ENCODE peak calls at places on chromosome 13, in nine cellular contexts. X, M, C, E, V, P, I, G and U are unnamed samples.

GRCh38 chr13:109869312-109870237 is 83.2 kb upstream of the IRS2 start:
- DNase-seq in X (no peak), M (peak), C (no peak), E (no peak), V (peak), P (no peak), I (peak), G (no peak), U (no peak)

GRCh38 chr13:98766716-98767115 is 14.2 kb upstream of the SLC15A1 start:
- DNase-seq in X (no peak), M (no peak), C (no peak), E (no peak), V (no peak), P (no peak), I (no peak), G (no peak), U (no peak)

GRCh38 chr13:76886292-76887061 is at the start of gene KCTD12:
- DNase-seq in X (peak), M (peak), C (no peak), E (peak), V (peak), P (no peak), I (peak), G (peak), U (peak)

GRCh38 chr13:45370922-45371406 is 30.0 kb upstream of the TPT1 start:
- DNase-seq in X (peak), M (peak), C (no peak), E (no peak), V (peak), P (peak), I (peak), G (peak), U (no peak)

GRCh38 chr13:77544365-77544764 is 8.9 kb downstream of the SCEL start:
- DNase-seq in X (no peak), M (peak), C (no peak), E (no peak), V (peak), P (no peak), I (no peak), G (peak), U (no peak)

GRCh38 chr13:19685445-19685844 is 52.0 kb downstream of the MPHOSPH8 start:
- DNase-seq in X (no peak), M (no peak), C (no peak), E (no peak), V (no peak), P (no peak), I (no peak), G (no peak), U (no peak)

GRCh38 chr13:69551193-69551592 is 556.4 kb upstream of the ATXN8OS start:
- DNase-seq in X (no peak), M (no peak), C (no peak), E (no peak), V (no peak), P (no peak), I (no peak), G (no peak), U (no peak)

GRCh38 chr13:71879945-71880344 is 12.9 kb upstream of the DACH1 start:
- DNase-seq in X (no peak), M (no peak), C (no peak), E (no peak), V (no peak), P (no peak), I (no peak), G (no peak), U (no peak)

GRCh38 chr13:54913668-54914067 is 1885.1 kb downstream of the OLFM4 start:
- DNase-seq in X (no peak), M (no peak), C (no peak), E (no peak), V (no peak), P (no peak), I (no peak), G (no peak), U (no peak)